ENCODE peak calls at places on chromosomes 3 and 15, in six cellular contexts. G is tibial artery; N is CD4-positive, alpha-beta T cell; E is PC-3; H is nephron progenitor cell; C is spleen. T is an unnamed sample.

GRCh38 chr3:10774825-10775224 is 41.2 kb upstream of the SLC6A11 start:
- DNase-seq in G (no peak), N (no peak), E (no peak), H (no peak), C (peak; percentile 67), T (no peak)

GRCh38 chr3:54374214-54374855 is 252.0 kb downstream of the CACNA2D3 start:
- DNase-seq in G (no peak), N (no peak), E (no peak), H (peak; percentile 25), C (no peak), T (peak; percentile 3)

GRCh38 chr3:10907262-10907661 is 85.3 kb upstream of the SLC6A1 start:
- DNase-seq in G (no peak), N (no peak), E (no peak), H (no peak), C (no peak), T (no peak)

GRCh38 chr3:169914321-169914720 is 2.9 kb downstream of the SAMD7 start:
- DNase-seq in G (no peak), N (no peak), E (peak; percentile 33), H (no peak), C (no peak), T (no peak)

GRCh38 chr3:184003187-184003967 is 14.3 kb downstream of the ABCC5 start:
- DNase-seq in G (no peak), N (no peak), E (peak; percentile 75), H (no peak), C (no peak), T (no peak)

GRCh38 chr3:103440539-103441113 is 1005.8 kb downstream of the ZPLD1 start:
- DNase-seq in G (no peak), N (no peak), E (peak; percentile 46), H (no peak), C (no peak), T (no peak)

GRCh38 chr3:185984203-185984602 is 46.4 kb upstream of the TRA2B start:
- DNase-seq in G (no peak), N (no peak), E (no peak), H (no peak), C (no peak), T (no peak)

GRCh38 chr3:48436477-48436787 is 3.5 kb downstream of the CCDC51 start:
- DNase-seq in G (no peak), N (no peak), E (no peak), H (no peak), C (peak; percentile 71), T (no peak)

GRCh38 chr3:107816082-107816481 is 274.7 kb downstream of the CD47 start:
- DNase-seq in G (no peak), N (no peak), E (no peak), H (no peak), C (no peak), T (no peak)

GRCh38 chr15:65208656-65209055 is 2.6 kb downstream of the CILP start:
- DNase-seq in G (no peak), N (no peak), E (no peak), H (no peak), C (no peak), T (no peak)

GRCh38 chr3:122929576-122930365 is 97.8 kb downstream of the SEMA5B start:
- DNase-seq in G (no peak), N (no peak), E (no peak), H (peak; percentile 23), C (peak; percentile 61), T (no peak)

GRCh38 chr3:57805674-57806073 is 49.6 kb downstream of the SLMAP start:
- DNase-seq in G (no peak), N (no peak), E (peak; percentile 97), H (no peak), C (no peak), T (no peak)

GRCh38 chr3:170207717-170208116 is 14.5 kb upstream of the PRKCI start:
- DNase-seq in G (no peak), N (no peak), E (no peak), H (no peak), C (no peak), T (no peak)

GRCh38 chr15:66927326-66928077 is 137.9 kb upstream of the SMAD3 start:
- DNase-seq in G (no peak), N (no peak), E (no peak), H (no peak), C (no peak), T (no peak)

GRCh38 chr15:101528108-101528916 is 38.8 kb upstream of the PCSK6 start:
- DNase-seq in G (peak; percentile 35), N (no peak), E (no peak), H (no peak), C (peak; percentile 83), T (no peak)

GRCh38 chr3:36866358-36866757 is 78.5 kb downstream of the TRANK1 start:
- DNase-seq in G (no peak), N (no peak), E (peak; percentile 71), H (no peak), C (no peak), T (no peak)

GRCh38 chr3:156751461-156752025 is 74.6 kb upstream of the LEKR1 start:
- DNase-seq in G (peak; percentile 52), N (no peak), E (no peak), H (peak; percentile 50), C (no peak), T (no peak)

GRCh38 chr3:186418601-186419238 is 56.7 kb upstream of the DGKG start:
- DNase-seq in G (no peak), N (no peak), E (peak; percentile 13), H (no peak), C (no peak), T (no peak)

GRCh38 chr3:167940241-167940640 is 155.5 kb downstream of the GOLIM4 start:
- DNase-seq in G (no peak), N (no peak), E (no peak), H (no peak), C (no peak), T (no peak)

GRCh38 chr3:179071161-179071568 is 444 bp downstream of the ZMAT3 start:
- DNase-seq in G (peak; percentile 21), N (peak; percentile 52), E (peak; percentile 38), H (no peak), C (no peak), T (no peak)

GRCh38 chr3:172040078-172040975 is 949 bp downstream of the FNDC3B start:
- DNase-seq in G (peak; percentile 82), N (peak; percentile 10), E (peak; percentile 81), H (peak; percentile 76), C (peak; percentile 94), T (peak; percentile 49)

GRCh38 chr3:174540536-174540935 is 318.6 kb upstream of the NAALADL2 start:
- DNase-seq in G (no peak), N (no peak), E (no peak), H (no peak), C (no peak), T (no peak)

GRCh38 chr15:65245096-65245849 is 34.0 kb upstream of the CILP start:
- DNase-seq in G (peak; percentile 36), N (no peak), E (no peak), H (no peak), C (no peak), T (no peak)

GRCh38 chr15:101127503-101128076 is 124.3 kb downstream of the CHSY1 start:
- DNase-seq in G (peak; percentile 91), N (no peak), E (peak; percentile 87), H (no peak), C (peak; percentile 88), T (no peak)

DNA sequence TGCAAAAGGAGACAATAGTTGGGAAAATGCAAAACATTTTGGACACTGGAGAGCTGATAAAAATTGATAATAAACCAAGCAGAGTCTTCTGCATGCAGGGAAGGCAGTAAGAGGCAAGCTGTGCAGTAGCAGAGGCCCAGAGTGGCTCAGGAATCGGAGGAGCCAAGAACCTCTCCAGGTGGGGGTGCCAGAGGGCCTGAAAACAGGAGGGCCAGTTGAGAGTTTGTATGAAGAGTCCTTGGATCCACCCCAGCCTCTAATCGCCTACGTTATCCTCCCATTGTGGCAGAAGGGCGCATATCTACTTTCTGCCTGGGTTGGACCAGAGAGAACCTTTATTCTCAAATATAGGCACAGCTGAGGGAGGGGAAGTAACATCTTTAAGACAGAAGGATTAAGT is 48.9 kb upstream of the RBP1 start:
- DNase-seq in G (no peak), N (no peak), E (peak; percentile 31), H (no peak), C (no peak), T (no peak)
- TF ChIP-seq CTCF in G (no peak), N (no peak), E (peak; percentile 38), H (no peak), C (no peak), T (no peak)

DNA sequence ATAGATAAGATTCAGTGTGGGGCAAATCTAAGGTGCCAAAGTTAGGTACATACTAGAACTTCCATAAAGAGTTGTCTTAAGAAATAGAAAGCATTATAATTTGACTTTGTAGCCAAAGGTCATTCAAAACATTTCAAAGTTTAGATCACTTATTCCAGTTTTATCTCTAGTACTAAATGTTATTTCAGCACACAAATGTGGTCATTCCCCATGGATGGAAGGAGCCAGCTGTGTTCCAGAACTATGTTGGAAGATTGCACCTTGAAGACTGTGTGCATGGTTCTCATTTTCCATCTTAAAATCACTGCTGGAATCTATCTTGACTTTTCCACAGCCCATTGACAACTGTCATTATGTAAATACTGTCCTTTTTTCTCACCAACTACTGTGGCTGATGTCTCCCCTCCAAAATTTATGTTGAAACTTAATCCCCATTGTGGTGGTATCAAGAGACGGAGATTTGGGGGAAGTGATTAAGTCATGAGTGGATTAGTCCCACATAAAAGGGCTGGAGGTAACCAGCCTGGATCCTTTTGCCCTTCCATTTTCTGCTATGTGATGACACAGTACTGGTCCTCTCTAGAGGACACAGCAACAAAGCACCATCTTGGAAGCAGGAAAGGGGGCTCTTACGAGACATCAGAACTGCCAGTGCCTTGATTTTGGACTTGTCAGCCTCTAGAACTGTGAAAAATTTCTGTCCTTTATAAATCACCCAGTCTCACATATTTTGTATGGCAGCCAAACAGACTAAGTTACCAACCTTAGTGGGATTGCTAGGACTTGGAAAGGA is 24.0 kb downstream of the TGFBR2 start:
- DNase-seq in G (no peak), N (no peak), E (no peak), H (no peak), C (no peak), T (no peak)
- TF ChIP-seq CTCF in G (no peak), N (no peak), E (no peak), H (no peak), C (no peak), T (no peak)

GRCh38 chr3:127595303-127595702 is 2.9 kb upstream of the MCM2 start:
- DNase-seq in G (no peak), N (no peak), E (no peak), H (no peak), C (no peak), T (no peak)
- TF ChIP-seq CTCF in G (no peak), N (no peak), E (no peak), H (no peak), C (no peak), T (no peak)

GRCh38 chr3:41711656-41712055 is 250.2 kb downstream of the ULK4 start:
- DNase-seq in G (no peak), N (no peak), E (no peak), H (no peak), C (no peak), T (no peak)

GRCh38 chr3:41715376-41715775 is 246.5 kb downstream of the ULK4 start:
- DNase-seq in G (no peak), N (no peak), E (no peak), H (no peak), C (no peak), T (no peak)

GRCh38 chr3:41710646-41711388 is 251.1 kb downstream of the ULK4 start:
- DNase-seq in G (no peak), N (no peak), E (peak; percentile 34), H (peak; percentile 15), C (no peak), T (no peak)

GRCh38 chr3:41717591-41718093 is 244.3 kb downstream of the ULK4 start:
- DNase-seq in G (no peak), N (no peak), E (no peak), H (no peak), C (no peak), T (no peak)

GRCh38 chr3:41716391-41716910 is 245.5 kb downstream of the ULK4 start:
- DNase-seq in G (no peak), N (no peak), E (peak; percentile 44), H (no peak), C (no peak), T (no peak)
- TF ChIP-seq CTCF in G (peak; percentile 37), N (no peak), E (peak; percentile 63), H (no peak), C (no peak), T (peak; percentile 49)

T was measured in neural crest cell.